ENCODE peak calls at places on chromosomes 4 and X, in nine cellular contexts. V is nephron progenitor cell; T is endothelial cell of umbilical vein; Z is hippocampal formation; K is T-helper 2 cell; I is activated CD4-positive, alpha-beta memory T cell treated with anti-CD3 and anti-CD28 coated beads for 36 hours; H is Calu3; O is activated T-helper 1 cell treated with anti-CD3 and anti-CD28 coated beads, Interleukin-2, amount 50 U/mL, for 16 hours; Y is heart right ventricle. R is an unnamed sample.

GRCh38 chr4:140163029-140163810 is 9.2 kb upstream of the MAML3 start:
- DNase-seq in O (no peak), Y (peak), Z (no peak), V (no peak), K (no peak), I (no peak), T (peak), H (no peak), R (no peak)

GRCh38 chr4:52032005-52032404 is 6.1 kb downstream of the SGCB start:
- DNase-seq in K (no peak), Z (no peak), H (no peak), I (no peak), Y (no peak), T (no peak), V (no peak), O (no peak), R (no peak)

GRCh38 chrX:44585866-44586265 is 43.2 kb upstream of the FUNDC1 start:
- DNase-seq in K (no peak), V (no peak), Y (no peak), Z (no peak), T (no peak), O (no peak), I (no peak), H (no peak), R (no peak)

GRCh38 chr4:104966349-104967033 is 180.2 kb upstream of the TET2 start:
- DNase-seq in T (no peak), H (peak), Z (no peak), Y (no peak), V (no peak), O (no peak), K (no peak), I (peak), R (peak)

GRCh38 chrX:87728459-87728858 is 210.9 kb downstream of the KLHL4 start:
- DNase-seq in I (no peak), T (no peak), Y (no peak), O (no peak), Z (no peak), V (no peak), H (no peak), K (no peak), R (no peak)

GRCh38 chrX:134524181-134524580 is 64.2 kb downstream of the HPRT1 start:
- DNase-seq in K (no peak), Z (no peak), I (no peak), V (no peak), T (no peak), O (no peak), H (no peak), Y (no peak), R (no peak)

GRCh38 chr4:139838811-139839210 is 173.2 kb downstream of the MGST2 start:
- DNase-seq in Y (no peak), V (no peak), I (no peak), K (no peak), O (no peak), H (no peak), T (no peak), Z (no peak), R (no peak)

GRCh38 chr4:663438-664428 is 10.3 kb downstream of the ATP5ME start:
- DNase-seq in H (no peak), I (peak), Z (no peak), Y (no peak), K (peak), V (peak), T (no peak), O (peak), R (peak)

GRCh38 chr4:19880205-19880604 is 371.5 kb upstream of the SLIT2 start:
- DNase-seq in Y (peak), T (no peak), Z (no peak), K (no peak), O (no peak), H (no peak), V (no peak), I (no peak), R (no peak)

GRCh38 chr4:8409271-8410065 is 31.1 kb downstream of the ACOX3 start:
- DNase-seq in H (no peak), Y (peak), K (no peak), V (peak), O (peak), I (peak), T (no peak), Z (no peak), R (peak)

GRCh38 chrX:22184096-22184495 is 88.6 kb upstream of the CBLL2 start:
- DNase-seq in O (no peak), K (no peak), I (no peak), T (peak), Y (no peak), V (no peak), Z (no peak), H (no peak), R (no peak)

GRCh38 chr4:13455411-13455810 is 28.7 kb downstream of the RAB28 start:
- DNase-seq in V (no peak), Y (no peak), Z (no peak), T (no peak), H (no peak), I (no peak), K (no peak), O (no peak), R (no peak)

GRCh38 chrX:101427954-101428353 is 19.9 kb downstream of the HNRNPH2 start:
- DNase-seq in H (no peak), O (no peak), I (no peak), Z (no peak), K (no peak), V (no peak), Y (no peak), T (no peak), R (no peak)

GRCh38 chr4:90825849-90826248 is 698.7 kb downstream of the CCSER1 start:
- DNase-seq in Y (no peak), V (no peak), O (no peak), I (no peak), K (no peak), T (no peak), H (no peak), Z (no peak), R (no peak)

GRCh38 chr4:173835863-173836262 is 305.8 kb upstream of the HAND2 start:
- DNase-seq in H (peak), O (no peak), Z (no peak), K (no peak), T (no peak), V (no peak), Y (peak), I (no peak), R (peak)

GRCh38 chr4:186570193-186570996 is 15.0 kb upstream of the MTNR1A start:
- DNase-seq in I (no peak), Y (no peak), V (peak), O (no peak), Z (no peak), H (peak), T (no peak), K (no peak), R (peak)

GRCh38 chrX:13147758-13148157 is 103.3 kb upstream of the FAM9C start:
- DNase-seq in T (peak), I (no peak), H (no peak), Z (no peak), V (no peak), O (no peak), K (no peak), Y (no peak), R (no peak)

GRCh38 chr4:177574446-177574845 is 132.2 kb upstream of the AGA start:
- DNase-seq in Z (no peak), O (no peak), H (no peak), K (no peak), T (no peak), I (no peak), Y (no peak), V (no peak), R (no peak)

GRCh38 chr4:109966891-109967481 is 54.3 kb downstream of the EGF start:
- DNase-seq in Z (no peak), H (no peak), O (no peak), K (no peak), T (no peak), V (no peak), Y (no peak), I (no peak), R (no peak)

GRCh38 chr4:13988347-13989265 is 361.1 kb upstream of the BOD1L1 start:
- DNase-seq in O (no peak), Z (peak), I (no peak), H (no peak), K (no peak), V (no peak), T (no peak), Y (peak), R (no peak)

GRCh38 chrX:155094468-155095061 is 23.3 kb downstream of the BRCC3 start:
- DNase-seq in Y (no peak), O (no peak), Z (no peak), H (peak), T (peak), V (no peak), K (no peak), I (peak), R (no peak)

GRCh38 chrX:13223868-13224555 is 95.8 kb downstream of the ATXN3L start:
- DNase-seq in K (no peak), H (peak), V (no peak), Z (no peak), I (no peak), O (no peak), Y (peak), T (peak), R (no peak)

GRCh38 chrX:72169008-72169728 is 12.4 kb upstream of the PIN4 start:
- DNase-seq in H (no peak), Y (peak), V (no peak), O (no peak), T (peak), I (peak), K (no peak), Z (no peak), R (no peak)

GRCh38 chr4:89222171-89222570 is 85.4 kb downstream of the GPRIN3 start:
- DNase-seq in I (peak), H (no peak), V (no peak), O (no peak), Y (no peak), T (no peak), K (no peak), Z (no peak), R (no peak)

GRCh38 chr4:123345132-123345923 is 51.3 kb upstream of the SPRY1 start:
- DNase-seq in O (no peak), V (no peak), I (no peak), Y (no peak), K (no peak), H (no peak), Z (no peak), T (no peak), R (no peak)

R was measured in transverse colon.